ENCODE peak calls at places on chromosomes 1 and 21, in ten cellular contexts. O, C, D, N, R, M, G, T, E and L are unnamed samples.

GRCh38 chr1:228095938-228096337 is 7.2 kb downstream of the C1orf35 start:
- DNase-seq in O (peak; percentile 69), C (no peak), D (no peak), N (peak; percentile 60), R (peak; percentile 53), M (no peak), G (no peak), T (no peak), E (no peak), L (no peak)

GRCh38 chr1:203839081-203839480 is 22.3 kb upstream of the SNRPE start:
- DNase-seq in O (no peak), C (peak; percentile 46), D (peak; percentile 76), N (peak; percentile 53), R (no peak), M (no peak), G (no peak), T (no peak), E (no peak), L (no peak)

GRCh38 chr1:107390076-107390420 is 249.2 kb downstream of the NTNG1 start:
- DNase-seq in O (no peak), C (no peak), D (no peak), N (peak; percentile 64), R (no peak), M (no peak), G (no peak), T (no peak), E (no peak), L (no peak)

GRCh38 chr1:81119319-81119718 is 681.4 kb upstream of the ADGRL2 start:
- DNase-seq in O (no peak), C (no peak), D (no peak), N (no peak), R (no peak), M (no peak), G (no peak), T (no peak), E (no peak), L (no peak)

GRCh38 chr1:92004129-92004528 is 25.7 kb upstream of the EPHX4 start:
- DNase-seq in O (no peak), C (no peak), D (no peak), N (no peak), R (no peak), M (no peak), G (no peak), T (no peak), E (no peak), L (no peak)

GRCh38 chr1:198064181-198064580 is 92.6 kb upstream of the NEK7 start:
- DNase-seq in O (no peak), C (no peak), D (peak; percentile 16), N (peak; percentile 65), R (no peak), M (no peak), G (no peak), T (no peak), E (no peak), L (peak; percentile 14)

GRCh38 chr1:193479187-193479586 is 292.8 kb upstream of the B3GALT2 start:
- DNase-seq in O (no peak), C (no peak), D (no peak), N (no peak), R (no peak), M (no peak), G (no peak), T (no peak), E (no peak), L (no peak)

GRCh38 chr21:45367402-45368351 is 37.3 kb upstream of the COL18A1 start:
- DNase-seq in O (no peak), C (no peak), D (no peak), N (no peak), R (no peak), M (no peak), G (no peak), T (no peak), E (no peak), L (no peak)

GRCh38 chr1:100988121-100988520 is 37.5 kb downstream of the DPH5 start:
- DNase-seq in O (no peak), C (peak; percentile 67), D (peak; percentile 86), N (no peak), R (no peak), M (no peak), G (no peak), T (no peak), E (no peak), L (no peak)

GRCh38 chr1:35637401-35637809 is 3.9 kb downstream of the PSMB2 start:
- DNase-seq in O (no peak), C (no peak), D (peak; percentile 62), N (peak; percentile 71), R (no peak), M (no peak), G (no peak), T (peak; percentile 45), E (no peak), L (no peak)

GRCh38 chr1:109918671-109919070 is 8.0 kb downstream of the CSF1 start:
- DNase-seq in O (no peak), C (no peak), D (no peak), N (no peak), R (peak; percentile 56), M (no peak), G (no peak), T (no peak), E (no peak), L (no peak)

GRCh38 chr1:98420376-98421097 is 241.0 kb upstream of the SNX7 start:
- DNase-seq in O (no peak), C (no peak), D (peak; percentile 50), N (peak; percentile 29), R (no peak), M (no peak), G (no peak), T (no peak), E (no peak), L (no peak)
- H3K27ac ChIP-seq in O (no peak overlapping the region), C (no peak overlapping the region), D (no peak overlapping the region), N (no peak overlapping the region), R (no peak overlapping the region), M (no peak overlapping the region), G (no peak overlapping the region), T (no peak overlapping the region), E (no peak overlapping the region), L (no peak overlapping the region)

DNA sequence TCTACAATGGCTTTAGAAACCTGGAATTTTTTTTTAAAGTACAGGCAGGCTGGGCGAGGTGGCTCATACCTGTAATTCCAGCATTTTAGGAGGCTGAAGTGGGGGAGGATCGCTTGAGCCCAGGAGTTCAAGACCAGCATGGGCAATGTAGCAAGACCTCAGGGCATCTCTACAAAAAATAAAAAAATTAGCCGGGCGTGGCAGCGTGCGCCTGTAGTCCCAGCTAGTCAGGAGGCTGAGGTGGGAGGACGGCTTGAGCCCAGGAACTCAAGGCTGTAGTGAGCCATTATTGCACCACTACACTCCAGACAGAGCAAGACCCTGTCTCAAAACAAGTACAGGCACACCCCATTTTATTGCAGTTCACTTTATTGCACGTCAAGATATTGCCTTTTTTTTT is 4.8 kb downstream of the HES2 start:
- DNase-seq in O (no peak), C (no peak), D (no peak), N (no peak), R (no peak), M (no peak), G (no peak), T (no peak), E (no peak), L (peak; percentile 86)
- H3K27ac ChIP-seq in O (no peak overlapping the region), C (no peak overlapping the region), D (no peak overlapping the region), N (no peak overlapping the region), R (no peak overlapping the region), M (no peak overlapping the region), G (peak overlapping the region; percentile 32), T (peak overlapping the region; percentile 84), E (no peak overlapping the region), L (peak overlapping the region; percentile 99)

GRCh38 chr1:154208677-154209390 is 2.7 kb upstream of the CFAP141 start:
- DNase-seq in O (no peak), C (no peak), D (no peak), N (no peak), R (no peak), M (no peak), G (no peak), T (no peak), E (no peak), L (no peak)

GRCh38 chr1:154206212-154206611 is at the start of gene CFAP141:
- DNase-seq in O (no peak), C (no peak), D (peak; percentile 21), N (peak; percentile 35), R (no peak), M (no peak), G (no peak), T (peak; percentile 57), E (no peak), L (no peak)

GRCh38 chr1:154207262-154207661 is 1.1 kb upstream of the CFAP141 start:
- DNase-seq in O (no peak), C (no peak), D (no peak), N (no peak), R (no peak), M (no peak), G (no peak), T (no peak), E (no peak), L (no peak)

GRCh38 chr1:154213274-154213673 is 7.1 kb upstream of the CFAP141 start:
- DNase-seq in O (no peak), C (no peak), D (peak; percentile 86), N (peak; percentile 76), R (no peak), M (no peak), G (no peak), T (no peak), E (no peak), L (no peak)

GRCh38 chr1:154212083-154212482 is 6.0 kb upstream of the CFAP141 start:
- DNase-seq in O (no peak), C (no peak), D (no peak), N (no peak), R (no peak), M (no peak), G (no peak), T (no peak), E (peak; percentile 35), L (no peak)
- H3K27ac ChIP-seq in O (no peak overlapping the region), C (no peak overlapping the region), D (no peak overlapping the region), N (no peak overlapping the region), R (no peak overlapping the region), M (no peak overlapping the region), G (no peak overlapping the region), T (no peak overlapping the region), E (peak overlapping the region; percentile 53), L (no peak overlapping the region)

GRCh38 chr1:247531937-247532336 is 4.3 kb downstream of the OR2C3 start:
- DNase-seq in O (no peak), C (no peak), D (no peak), N (no peak), R (no peak), M (no peak), G (no peak), T (no peak), E (no peak), L (no peak)
- H3K27ac ChIP-seq in O (no peak overlapping the region), C (no peak overlapping the region), D (no peak overlapping the region), N (no peak overlapping the region), R (no peak overlapping the region), M (no peak overlapping the region), G (no peak overlapping the region), T (no peak overlapping the region), E (no peak overlapping the region), L (no peak overlapping the region)

GRCh38 chr1:25615172-25615541 is 1.4 kb upstream of the MAN1C1 start:
- DNase-seq in O (no peak), C (no peak), D (no peak), N (no peak), R (no peak), M (no peak), G (no peak), T (peak; percentile 41), E (no peak), L (no peak)
- H3K27ac ChIP-seq in O (no peak overlapping the region), C (no peak overlapping the region), D (no peak overlapping the region), N (no peak overlapping the region), R (peak overlapping the region; percentile 88), M (no peak overlapping the region), G (no peak overlapping the region), T (no peak overlapping the region), E (peak overlapping the region; percentile 86), L (no peak overlapping the region)